ENCODE peak calls at places on chromosomes 16 and 17, in four cellular contexts. B is fibroblast of lung, Q is lower leg skin, O is ovary. N is an unnamed sample.

GRCh38 chr16:6562985-6563384 is 769.7 kb upstream of the RBFOX1 start:
- DNase-seq in B (no peak), Q (no peak), O (no peak), N (no peak)

GRCh38 chr16:75477680-75478473 is 13.4 kb upstream of the TMEM170A start:
- DNase-seq in B (no peak), Q (no peak), O (no peak), N (no peak)

GRCh38 chr16:12425134-12425941 is 378.3 kb downstream of the CPPED1 start:
- DNase-seq in B (no peak), Q (no peak), O (no peak), N (no peak)

GRCh38 chr17:81388612-81389367 is 6.5 kb upstream of the BAHCC1 start:
- DNase-seq in B (peak; percentile 10), Q (no peak), O (peak; percentile 56), N (no peak)

GRCh38 chr17:70834039-70834438 is 664.7 kb downstream of the KCNJ2 start:
- DNase-seq in B (no peak), Q (no peak), O (no peak), N (no peak)

GRCh38 chr16:87809150-87809902 is 43.5 kb upstream of the KLHDC4 start:
- DNase-seq in B (peak; percentile 25), Q (no peak), O (no peak), N (no peak)

GRCh38 chr17:4038076-4038475 is 73.8 kb upstream of the ATP2A3 start:
- DNase-seq in B (no peak), Q (no peak), O (no peak), N (no peak)

GRCh38 chr17:77916771-77917481 is 41.6 kb upstream of the TNRC6C start:
- DNase-seq in B (no peak), Q (no peak), O (no peak), N (no peak)

GRCh38 chr17:65987988-65988387 is 203.9 kb downstream of the CEP112 start:
- DNase-seq in B (peak; percentile 19), Q (no peak), O (no peak), N (no peak)

GRCh38 chr17:83124871-83125514 is 45.6 kb downstream of the METRNL start:
- DNase-seq in B (no peak), Q (peak; percentile 86), O (no peak), N (no peak)

GRCh38 chr16:88323546-88324330 is 59.0 kb upstream of the ZNF469 start:
- DNase-seq in B (no peak), Q (no peak), O (no peak), N (no peak)

GRCh38 chr17:77208217-77208808 is 67.5 kb downstream of the SEC14L1 start:
- DNase-seq in B (peak; percentile 42), Q (no peak), O (no peak), N (no peak)

GRCh38 chr17:7852919-7853692 is 1.8 kb upstream of the TMEM88 start:
- DNase-seq in B (no peak), Q (no peak), O (peak; percentile 51), N (no peak)

GRCh38 chr16:55566432-55567175 is at the start of gene CAPNS2:
- DNase-seq in B (no peak), Q (no peak), O (no peak), N (no peak)

GRCh38 chr17:5683241-5683640 is 98.9 kb upstream of the NLRP1 start:
- DNase-seq in B (no peak), Q (no peak), O (no peak), N (no peak)

GRCh38 chr17:44293509-44294226 is 14.7 kb upstream of the RUNDC3A start:
- DNase-seq in B (no peak), Q (no peak), O (no peak), N (no peak)

GRCh38 chr17:40542562-40543411 is 22.5 kb downstream of the CCR7 start:
- DNase-seq in B (peak; percentile 90), Q (peak; percentile 96), O (peak; percentile 96), N (no peak)

GRCh38 chr17:78879679-78880186 is 23.3 kb downstream of the CEP295NL start:
- DNase-seq in B (peak; percentile 95), Q (peak; percentile 93), O (peak; percentile 87), N (peak; percentile 35)

GRCh38 chr17:49365667-49366066 is 3.6 kb upstream of the ZNF652 start:
- DNase-seq in B (no peak), Q (peak; percentile 54), O (no peak), N (no peak)

GRCh38 chr16:5468488-5468887 is 370.9 kb upstream of the EEF2KMT start:
- DNase-seq in B (no peak), Q (no peak), O (no peak), N (no peak)

GRCh38 chr17:80169784-80170500 is at the start of gene CARD14:
- DNase-seq in B (no peak), Q (no peak), O (no peak), N (no peak)

GRCh38 chr16:75113046-75113491 is 3.5 kb downstream of the LDHD start:
- DNase-seq in B (no peak), Q (no peak), O (no peak), N (no peak)

GRCh38 chr17:75289832-75290337 is 652 bp upstream of the SLC25A19 start:
- DNase-seq in B (peak; percentile 33), Q (peak; percentile 91), O (no peak), N (no peak)

GRCh38 chr16:52099382-52099781 is 447.6 kb downstream of the TOX3 start:
- DNase-seq in B (no peak), Q (no peak), O (no peak), N (no peak)

GRCh38 chr16:1498899-1499676 is 5.9 kb downstream of the TELO2 start:
- DNase-seq in B (no peak), Q (no peak), O (no peak), N (no peak)

GRCh38 chr17:7703584-7704574 is 1.1 kb upstream of the EFNB3 start:
- DNase-seq in B (peak; percentile 49), Q (no peak), O (no peak), N (peak; percentile 81)

GRCh38 chr16:23114131-23114904 is 34.9 kb downstream of the USP31 start:
- DNase-seq in B (no peak), Q (no peak), O (no peak), N (no peak)

GRCh38 chr17:28744104-28744801 is 442 bp downstream of the TRAF4 start:
- DNase-seq in B (peak; percentile 44), Q (no peak), O (peak; percentile 77), N (peak; percentile 87)

GRCh38 chr16:83599789-83600462 is 207.9 kb upstream of the HSBP1 start:
- DNase-seq in B (no peak), Q (peak; percentile 42), O (no peak), N (no peak)

GRCh38 chr17:1989135-1989534 is 36.0 kb downstream of the RTN4RL1 start:
- DNase-seq in B (peak; percentile 91), Q (no peak), O (no peak), N (no peak)

GRCh38 chr16:53476867-53477266 is 26.1 kb downstream of the AKTIP start:
- DNase-seq in B (no peak), Q (no peak), O (no peak), N (no peak)

GRCh38 chr17:60729854-60730253 is 52.2 kb downstream of the BCAS3 start:
- DNase-seq in B (peak; percentile 7), Q (no peak), O (no peak), N (no peak)

GRCh38 chr16:86789621-86790051 is 211.3 kb downstream of the FOXL1 start:
- DNase-seq in B (peak; percentile 38), Q (no peak), O (no peak), N (peak; percentile 63)

GRCh38 chr16:80294172-80294571 is 246.6 kb upstream of the DYNLRB2 start:
- DNase-seq in B (peak; percentile 35), Q (no peak), O (no peak), N (no peak)

GRCh38 chr16:66639091-66639885 is 34.8 kb downstream of the CMTM3 start:
- DNase-seq in B (peak; percentile 80), Q (no peak), O (no peak), N (no peak)

GRCh38 chr17:14886200-14886739 is 378.9 kb downstream of the PMP22 start:
- DNase-seq in B (no peak), Q (no peak), O (no peak), N (no peak)
- TF ChIP-seq CTCF in B (peak; percentile 32), Q (no peak), O (no peak), N (no peak)

GRCh38 chr17:17510456-17511292 is 14.5 kb upstream of the RASD1 start:
- DNase-seq in B (no peak), Q (no peak), O (no peak), N (no peak)

GRCh38 chr17:17513626-17514025 is 17.4 kb upstream of the RASD1 start:
- DNase-seq in B (no peak), Q (no peak), O (peak; percentile 7), N (no peak)

GRCh38 chr17:17512866-17513265 is 16.7 kb upstream of the RASD1 start:
- DNase-seq in B (no peak), Q (no peak), O (peak; percentile 4), N (no peak)

GRCh38 chr17:17511293-17511741 is 15.1 kb upstream of the RASD1 start:
- DNase-seq in B (no peak), Q (no peak), O (no peak), N (no peak)

DNA sequence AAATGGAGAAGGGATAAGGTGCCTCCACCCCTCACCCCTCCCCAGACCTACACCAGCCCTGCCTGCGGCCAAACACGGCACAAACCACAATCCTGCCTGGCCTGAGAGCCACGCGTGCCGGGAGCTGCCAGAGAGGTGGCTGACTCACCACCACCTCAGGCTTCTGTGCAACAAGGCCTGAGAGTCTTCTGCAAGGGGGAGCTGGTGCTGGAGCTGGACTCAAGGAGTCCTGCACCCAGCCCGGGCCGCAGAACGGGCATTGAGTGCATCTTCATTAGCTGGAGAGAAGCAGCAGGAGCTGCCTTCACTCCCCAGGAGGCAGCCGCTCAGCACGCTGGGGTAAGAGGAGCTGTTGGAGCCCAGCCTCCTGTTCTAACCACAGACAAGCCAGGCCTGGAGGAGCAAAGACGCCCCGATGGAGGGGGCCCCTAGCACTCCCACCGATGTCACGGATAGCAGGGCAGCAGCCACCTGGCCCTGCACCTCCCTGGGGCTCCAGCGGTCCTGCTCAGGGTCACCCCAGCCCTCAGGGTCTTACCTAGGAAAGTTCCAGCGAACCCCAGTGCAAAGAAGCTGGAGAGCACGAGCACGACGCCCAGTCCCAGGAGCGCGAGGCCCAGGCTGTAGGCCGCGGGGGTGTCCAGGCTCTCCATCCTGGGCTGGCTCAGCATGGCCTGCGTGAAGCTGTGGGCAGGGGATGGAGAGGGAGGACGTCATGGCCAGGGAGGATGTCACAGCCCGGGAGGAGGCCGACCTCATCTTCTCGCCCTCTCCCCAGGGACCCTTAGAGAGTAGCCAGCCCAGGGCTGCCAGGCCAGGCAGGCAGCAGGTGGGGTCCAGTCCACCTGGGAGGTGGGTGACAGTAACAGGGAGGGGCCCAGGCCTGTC is 16.0 kb upstream of the RASD1 start:
- DNase-seq in B (peak; percentile 97), Q (no peak), O (peak; percentile 7), N (no peak)
- TF ChIP-seq CTCF in B (no peak), Q (no peak), O (no peak), N (no peak)

GRCh38 chr16:50326835-50327465 is 41.8 kb downstream of the BRD7 start:
- DNase-seq in B (peak; percentile 29), Q (no peak), O (no peak), N (no peak)
- TF ChIP-seq CTCF in B (peak; percentile 58), Q (no peak), O (no peak), N (peak; percentile 41)

DNA sequence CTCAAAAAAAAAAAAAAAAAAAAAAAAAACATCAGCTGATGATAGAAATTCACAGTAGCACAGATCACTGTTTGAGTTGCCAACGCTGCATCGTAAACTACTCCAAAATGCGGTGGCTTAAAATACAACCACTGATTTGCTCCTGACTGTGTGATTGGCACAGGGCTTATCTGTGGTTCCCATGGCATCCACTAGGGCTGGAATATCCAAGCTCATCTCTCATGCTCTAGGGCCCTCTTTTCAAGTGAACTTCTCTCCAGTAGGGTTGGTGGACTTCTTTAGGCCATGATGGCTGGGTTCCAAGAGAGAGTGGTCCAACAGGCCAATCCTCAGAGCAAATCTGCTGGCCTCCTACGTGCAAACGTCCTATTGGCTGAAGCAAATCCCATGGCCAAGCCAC is 15.9 kb upstream of the GPRC5B start:
- DNase-seq in B (no peak), Q (no peak), O (no peak), N (no peak)
- TF ChIP-seq CTCF in B (no peak), Q (no peak), O (no peak), N (no peak)